ENCODE peak calls at places on chromosomes 4 and X, in nine cellular contexts. One of them, this sample, is unnamed.

GRCh38 chr4:88478247-88478646 is 21.3 kb downstream of the HERC5 start:
- DNase-seq in body of pancreas: no peak
- DNase-seq in IMR-90: no peak
- DNase-seq in cardiac muscle cell: no peak
- DNase-seq in OCI-LY7: no peak
- DNase-seq in sigmoid colon: no peak
- DNase-seq in tibial nerve: no peak
- DNase-seq in thyroid gland: no peak
- DNase-seq in neural progenitor cell: no peak
- DNase-seq in this sample: no peak

GRCh38 chr4:105659190-105659589 is 49.3 kb downstream of the INTS12 start:
- DNase-seq in body of pancreas: no peak
- DNase-seq in IMR-90: no peak
- DNase-seq in cardiac muscle cell: no peak
- DNase-seq in OCI-LY7: no peak
- DNase-seq in sigmoid colon: no peak
- DNase-seq in tibial nerve: no peak
- DNase-seq in thyroid gland: no peak
- DNase-seq in neural progenitor cell: no peak
- DNase-seq in this sample: no peak

GRCh38 chr4:130896920-130897319 is 1801.0 kb downstream of the C4orf33 start:
- DNase-seq in body of pancreas: no peak
- DNase-seq in IMR-90: no peak
- DNase-seq in cardiac muscle cell: no peak
- DNase-seq in OCI-LY7: no peak
- DNase-seq in sigmoid colon: no peak
- DNase-seq in tibial nerve: no peak
- DNase-seq in thyroid gland: no peak
- DNase-seq in neural progenitor cell: no peak
- DNase-seq in this sample: no peak

GRCh38 chrX:2696698-2697215 is 5.7 kb downstream of the CD99 start:
- DNase-seq in body of pancreas: no peak
- DNase-seq in IMR-90: peak; percentile 90
- DNase-seq in cardiac muscle cell: peak; percentile 85
- DNase-seq in OCI-LY7: peak; percentile 38
- DNase-seq in sigmoid colon: no peak
- DNase-seq in tibial nerve: no peak
- DNase-seq in thyroid gland: no peak
- DNase-seq in neural progenitor cell: no peak
- DNase-seq in this sample: no peak

GRCh38 chr4:83751336-83751949 is 215.5 kb downstream of the GPAT3 start:
- DNase-seq in body of pancreas: no peak
- DNase-seq in IMR-90: no peak
- DNase-seq in cardiac muscle cell: no peak
- DNase-seq in OCI-LY7: no peak
- DNase-seq in sigmoid colon: no peak
- DNase-seq in tibial nerve: no peak
- DNase-seq in thyroid gland: no peak
- DNase-seq in neural progenitor cell: no peak
- DNase-seq in this sample: no peak

GRCh38 chr4:77471821-77472495 is 133.7 kb upstream of the CXCL13 start:
- DNase-seq in body of pancreas: no peak
- DNase-seq in IMR-90: no peak
- DNase-seq in cardiac muscle cell: no peak
- DNase-seq in OCI-LY7: no peak
- DNase-seq in sigmoid colon: no peak
- DNase-seq in tibial nerve: no peak
- DNase-seq in thyroid gland: no peak
- DNase-seq in neural progenitor cell: no peak
- DNase-seq in this sample: no peak

GRCh38 chr4:92714640-92715039 is 410.9 kb downstream of the GRID2 start:
- DNase-seq in body of pancreas: no peak
- DNase-seq in IMR-90: no peak
- DNase-seq in cardiac muscle cell: no peak
- DNase-seq in OCI-LY7: no peak
- DNase-seq in sigmoid colon: no peak
- DNase-seq in tibial nerve: no peak
- DNase-seq in thyroid gland: no peak
- DNase-seq in neural progenitor cell: no peak
- DNase-seq in this sample: no peak

GRCh38 chr4:159871141-159871540 is 768.3 kb downstream of the RAPGEF2 start:
- DNase-seq in body of pancreas: no peak
- DNase-seq in IMR-90: no peak
- DNase-seq in cardiac muscle cell: no peak
- DNase-seq in OCI-LY7: no peak
- DNase-seq in sigmoid colon: no peak
- DNase-seq in tibial nerve: no peak
- DNase-seq in thyroid gland: no peak
- DNase-seq in neural progenitor cell: no peak
- DNase-seq in this sample: no peak

GRCh38 chr4:78776031-78776728 is at the start of gene BMP2K:
- DNase-seq in body of pancreas: peak; percentile 83
- DNase-seq in IMR-90: peak; percentile 66
- DNase-seq in cardiac muscle cell: peak; percentile 87
- DNase-seq in OCI-LY7: peak; percentile 88
- DNase-seq in sigmoid colon: peak; percentile 89
- DNase-seq in tibial nerve: peak; percentile 63
- DNase-seq in thyroid gland: peak; percentile 81
- DNase-seq in neural progenitor cell: peak; percentile 94
- DNase-seq in this sample: peak; percentile 65

DNA sequence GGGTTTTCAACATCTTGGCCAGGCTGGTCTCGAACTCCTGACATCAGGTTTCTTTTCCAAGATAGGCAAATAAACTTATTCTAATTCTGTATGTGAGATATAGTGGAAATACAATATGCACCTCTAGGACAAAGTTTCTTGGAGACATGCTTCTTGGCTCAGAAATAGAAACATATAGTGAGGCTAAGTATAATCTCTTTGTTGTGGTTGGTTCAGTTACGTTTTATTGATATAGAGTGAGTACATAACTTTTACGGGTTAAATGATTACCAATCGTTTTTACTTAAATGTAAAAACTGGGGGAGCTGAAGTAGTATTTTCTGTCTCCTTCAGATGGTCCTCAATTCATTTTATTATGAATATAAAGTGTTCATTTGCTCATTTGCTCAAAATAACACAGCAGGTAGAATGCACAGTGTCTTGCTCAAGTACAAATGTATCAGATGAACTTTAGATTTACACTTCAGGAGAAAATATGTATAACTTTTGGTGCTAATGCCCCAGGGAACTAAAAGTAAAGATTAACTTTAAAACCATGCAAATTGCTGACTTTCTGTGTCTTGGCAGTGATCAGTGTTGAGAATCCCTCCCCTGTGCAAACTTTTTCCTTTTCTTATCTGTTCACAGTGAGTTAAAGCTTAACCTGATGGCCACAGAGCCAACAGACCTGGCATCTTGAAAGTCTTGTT is 77.6 kb downstream of the AFF1 start:
- DNase-seq in body of pancreas: peak; percentile 58
- DNase-seq in IMR-90: no peak
- DNase-seq in cardiac muscle cell: no peak
- DNase-seq in OCI-LY7: no peak
- DNase-seq in sigmoid colon: no peak
- DNase-seq in tibial nerve: no peak
- DNase-seq in thyroid gland: no peak
- DNase-seq in neural progenitor cell: no peak
- DNase-seq in this sample: no peak
- H3K4me1 ChIP-seq in body of pancreas: peaks cover 87% of the 10 kb centered on the region
- H3K4me1 ChIP-seq in IMR-90: peaks cover 6% of the 10 kb centered on the region
- H3K4me1 ChIP-seq in cardiac muscle cell: peaks cover 70% of the 10 kb centered on the region
- H3K4me1 ChIP-seq in OCI-LY7: peaks cover 72% of the 10 kb centered on the region
- H3K4me1 ChIP-seq in sigmoid colon: no peaks in the 10 kb centered on the region
- H3K4me1 ChIP-seq in tibial nerve: peaks cover 93% of the 10 kb centered on the region
- H3K4me1 ChIP-seq in thyroid gland: peaks cover 81% of the 10 kb centered on the region
- H3K4me1 ChIP-seq in neural progenitor cell: peaks cover 51% of the 10 kb centered on the region
- H3K4me1 ChIP-seq in this sample: peaks cover 87% of the 10 kb centered on the region

DNA sequence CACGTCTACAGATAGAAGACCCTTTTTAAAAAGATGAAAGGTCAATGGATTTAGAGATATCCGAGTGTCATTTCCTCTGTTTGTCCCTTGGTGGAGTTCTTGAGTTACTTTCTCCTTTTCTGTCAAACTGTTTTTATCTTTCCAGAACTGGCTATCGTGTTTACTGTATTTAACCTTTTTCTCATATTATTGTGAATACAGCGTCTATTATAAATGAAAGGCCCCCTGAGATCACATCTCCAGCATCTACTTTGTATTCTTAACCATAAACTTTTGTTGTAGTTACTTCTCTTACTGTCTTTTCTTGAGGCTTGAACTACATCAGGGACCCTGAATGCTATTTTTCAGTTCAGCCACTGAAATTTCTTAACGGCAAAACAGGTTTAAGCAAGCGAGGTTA is 4.0 kb upstream of the PCDH7 start:
- DNase-seq in body of pancreas: no peak
- DNase-seq in IMR-90: peak; percentile 53
- DNase-seq in cardiac muscle cell: peak; percentile 50
- DNase-seq in OCI-LY7: no peak
- DNase-seq in sigmoid colon: no peak
- DNase-seq in tibial nerve: no peak
- DNase-seq in thyroid gland: no peak
- DNase-seq in neural progenitor cell: peak; percentile 48
- DNase-seq in this sample: no peak
- H3K4me3 ChIP-seq in body of pancreas: no peak overlapping the region
- H3K4me3 ChIP-seq in IMR-90: peak overlapping the region; percentile 20
- H3K4me3 ChIP-seq in cardiac muscle cell: peak overlapping the region; percentile 92
- H3K4me3 ChIP-seq in OCI-LY7: no peak overlapping the region
- H3K4me3 ChIP-seq in sigmoid colon: peak overlapping the region; percentile 88
- H3K4me3 ChIP-seq in tibial nerve: peak overlapping the region; percentile 63
- H3K4me3 ChIP-seq in thyroid gland: no peak overlapping the region
- H3K4me3 ChIP-seq in neural progenitor cell: peak overlapping the region; percentile 73
- H3K4me3 ChIP-seq in this sample: no peak overlapping the region

DNA sequence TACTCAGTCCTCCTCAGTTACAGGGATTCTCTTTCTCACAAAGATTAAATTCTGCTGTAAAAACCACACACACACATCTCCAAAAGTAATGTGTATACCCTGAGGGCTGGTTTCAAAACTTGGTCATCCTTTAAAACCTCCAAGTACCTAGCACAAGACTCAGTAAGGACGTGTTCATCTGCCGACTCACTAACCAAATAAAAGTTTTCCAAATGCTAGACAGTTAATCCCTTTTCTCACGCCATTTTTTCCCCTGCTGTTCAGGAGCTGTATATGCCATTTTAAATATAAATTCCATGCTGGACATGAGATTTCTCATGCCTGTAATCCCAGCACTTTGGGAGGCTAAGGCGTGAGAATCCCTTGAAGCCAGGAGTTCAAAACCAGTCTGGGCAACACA is 3.9 kb upstream of the SAT1 start:
- DNase-seq in body of pancreas: no peak
- DNase-seq in IMR-90: peak; percentile 85
- DNase-seq in cardiac muscle cell: no peak
- DNase-seq in OCI-LY7: peak; percentile 3
- DNase-seq in sigmoid colon: no peak
- DNase-seq in tibial nerve: no peak
- DNase-seq in thyroid gland: no peak
- DNase-seq in neural progenitor cell: no peak
- DNase-seq in this sample: no peak
- TF ChIP-seq CTCF in body of pancreas: no peak
- TF ChIP-seq CTCF in IMR-90: peak; percentile 37
- TF ChIP-seq CTCF in cardiac muscle cell: no peak
- TF ChIP-seq CTCF in OCI-LY7: peak; percentile 22
- TF ChIP-seq CTCF in sigmoid colon: no peak
- TF ChIP-seq CTCF in tibial nerve: no peak
- TF ChIP-seq CTCF in thyroid gland: no peak
- TF ChIP-seq CTCF in neural progenitor cell: no peak
- TF ChIP-seq CTCF in this sample: no peak

GRCh38 chrX:1357993-1358392 is 21.4 kb downstream of the IL3RA start:
- DNase-seq in body of pancreas: no peak
- DNase-seq in IMR-90: no peak
- DNase-seq in cardiac muscle cell: no peak
- DNase-seq in OCI-LY7: no peak
- DNase-seq in sigmoid colon: no peak
- DNase-seq in tibial nerve: no peak
- DNase-seq in thyroid gland: no peak
- DNase-seq in neural progenitor cell: no peak
- DNase-seq in this sample: no peak

GRCh38 chrX:1351981-1352714 is 15.6 kb downstream of the IL3RA start:
- DNase-seq in body of pancreas: no peak
- DNase-seq in IMR-90: no peak
- DNase-seq in cardiac muscle cell: no peak
- DNase-seq in OCI-LY7: no peak
- DNase-seq in sigmoid colon: no peak
- DNase-seq in tibial nerve: no peak
- DNase-seq in thyroid gland: no peak
- DNase-seq in neural progenitor cell: no peak
- DNase-seq in this sample: no peak

GRCh38 chrX:1355131-1355799 is 18.7 kb downstream of the IL3RA start:
- DNase-seq in body of pancreas: no peak
- DNase-seq in IMR-90: no peak
- DNase-seq in cardiac muscle cell: no peak
- DNase-seq in OCI-LY7: peak; percentile 39
- DNase-seq in sigmoid colon: no peak
- DNase-seq in tibial nerve: no peak
- DNase-seq in thyroid gland: no peak
- DNase-seq in neural progenitor cell: peak; percentile 41
- DNase-seq in this sample: no peak

GRCh38 chrX:1355800-1356148 is 19.2 kb downstream of the IL3RA start:
- DNase-seq in body of pancreas: no peak
- DNase-seq in IMR-90: no peak
- DNase-seq in cardiac muscle cell: no peak
- DNase-seq in OCI-LY7: no peak
- DNase-seq in sigmoid colon: no peak
- DNase-seq in tibial nerve: no peak
- DNase-seq in thyroid gland: no peak
- DNase-seq in neural progenitor cell: no peak
- DNase-seq in this sample: no peak

DNA sequence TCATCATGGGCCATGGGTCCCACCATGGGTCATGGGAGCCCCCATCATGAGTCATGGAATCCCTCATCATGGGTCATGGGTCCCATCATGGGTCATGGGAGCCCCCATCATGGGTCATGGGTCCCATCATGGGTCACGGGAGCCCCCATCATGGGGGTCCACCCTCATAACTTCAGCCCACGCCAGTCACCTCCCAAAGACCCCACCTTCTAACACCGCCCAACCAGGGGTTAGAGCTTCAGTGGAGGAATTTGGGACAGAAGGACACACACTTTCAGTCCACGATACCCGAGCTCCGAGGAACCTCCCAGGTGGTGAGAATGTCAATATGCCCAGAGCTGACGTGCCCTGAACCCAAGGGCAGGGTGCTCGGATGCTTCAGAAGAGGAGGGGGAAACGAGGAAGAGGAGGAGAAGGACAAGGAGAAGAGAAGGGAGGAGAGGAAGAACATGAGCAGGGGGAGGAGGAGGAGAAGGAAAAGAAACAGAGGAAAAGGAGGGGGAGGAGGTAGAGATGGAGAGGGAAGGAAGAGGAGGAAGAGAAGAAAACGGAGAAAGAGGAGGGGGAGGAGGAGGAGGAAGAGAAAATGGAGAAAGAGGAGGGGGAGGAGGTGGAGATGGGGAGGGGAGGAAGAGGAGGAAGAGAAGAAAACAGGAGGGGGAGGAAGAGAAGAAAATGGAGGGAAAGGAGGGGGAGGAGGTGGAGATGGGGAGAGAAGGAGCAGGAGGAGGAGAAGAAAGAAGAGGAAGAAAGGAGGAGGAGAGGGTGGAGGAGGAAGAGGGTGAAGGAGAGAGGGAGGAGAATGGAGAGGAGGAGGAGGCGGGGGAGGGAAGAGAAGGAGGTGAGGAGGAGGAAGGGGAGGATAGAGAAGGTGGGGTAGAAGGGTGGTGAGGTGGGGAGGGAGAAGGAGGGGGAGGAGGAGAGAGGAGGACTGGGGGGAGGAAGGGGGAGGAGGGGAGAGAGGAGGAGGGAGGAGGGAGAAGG is 17.7 kb downstream of the IL3RA start:
- DNase-seq in body of pancreas: no peak
- DNase-seq in IMR-90: no peak
- DNase-seq in cardiac muscle cell: no peak
- DNase-seq in OCI-LY7: no peak
- DNase-seq in sigmoid colon: no peak
- DNase-seq in tibial nerve: no peak
- DNase-seq in thyroid gland: no peak
- DNase-seq in neural progenitor cell: no peak
- DNase-seq in this sample: no peak
- H3K4me1 ChIP-seq in body of pancreas: no peaks in the 10 kb centered on the region
- H3K4me1 ChIP-seq in IMR-90: no peaks in the 10 kb centered on the region
- H3K4me1 ChIP-seq in cardiac muscle cell: no peaks in the 10 kb centered on the region
- H3K4me1 ChIP-seq in OCI-LY7: peaks cover 11% of the 10 kb centered on the region
- H3K4me1 ChIP-seq in sigmoid colon: no peaks in the 10 kb centered on the region
- H3K4me1 ChIP-seq in tibial nerve: peaks cover 12% of the 10 kb centered on the region
- H3K4me1 ChIP-seq in thyroid gland: no peaks in the 10 kb centered on the region
- H3K4me1 ChIP-seq in neural progenitor cell: peaks cover 12% of the 10 kb centered on the region
- H3K4me1 ChIP-seq in this sample: no peaks in the 10 kb centered on the region